ENCODE peak calls at places on chromosomes 4 and X, in nine cellular contexts. R, S, A, U, D, X, F, B and E are unnamed samples.

GRCh38 chrX:31593353-31593752 is 521.5 kb upstream of the FTHL17 start:
- DNase-seq in R (no peak), S (no peak), A (no peak), U (no peak), D (no peak), X (peak), F (no peak), B (no peak), E (no peak)

GRCh38 chr4:152961041-152961751 is 25.1 kb downstream of the FHDC1 start:
- DNase-seq in R (no peak), S (no peak), A (no peak), U (no peak), D (no peak), X (peak), F (no peak), B (no peak), E (no peak)

GRCh38 chr4:183118585-183118984 is 19.5 kb downstream of the WWC2 start:
- DNase-seq in R (peak), S (no peak), A (peak), U (no peak), D (peak), X (peak), F (peak), B (no peak), E (no peak)

GRCh38 chr4:11165052-11165451 is 263.6 kb downstream of the HS3ST1 start:
- DNase-seq in R (no peak), S (no peak), A (no peak), U (no peak), D (no peak), X (no peak), F (no peak), B (no peak), E (no peak)

GRCh38 chr4:121736735-121737351 is 28.1 kb downstream of the SMIM43 start:
- DNase-seq in R (peak), S (peak), A (peak), U (no peak), D (peak), X (peak), F (no peak), B (peak), E (peak)

GRCh38 chr4:110533940-110534339 is 58.0 kb downstream of the ENPEP start:
- DNase-seq in R (peak), S (peak), A (peak), U (no peak), D (peak), X (peak), F (peak), B (no peak), E (no peak)

GRCh38 chrX:132748268-132748667 is 210.2 kb downstream of the HS6ST2 start:
- DNase-seq in R (no peak), S (no peak), A (no peak), U (no peak), D (no peak), X (no peak), F (no peak), B (no peak), E (no peak)

GRCh38 chr4:187258651-187259401 is 535.2 kb upstream of the FAT1 start:
- DNase-seq in R (no peak), S (no peak), A (peak), U (no peak), D (no peak), X (no peak), F (no peak), B (no peak), E (no peak)

DNA sequence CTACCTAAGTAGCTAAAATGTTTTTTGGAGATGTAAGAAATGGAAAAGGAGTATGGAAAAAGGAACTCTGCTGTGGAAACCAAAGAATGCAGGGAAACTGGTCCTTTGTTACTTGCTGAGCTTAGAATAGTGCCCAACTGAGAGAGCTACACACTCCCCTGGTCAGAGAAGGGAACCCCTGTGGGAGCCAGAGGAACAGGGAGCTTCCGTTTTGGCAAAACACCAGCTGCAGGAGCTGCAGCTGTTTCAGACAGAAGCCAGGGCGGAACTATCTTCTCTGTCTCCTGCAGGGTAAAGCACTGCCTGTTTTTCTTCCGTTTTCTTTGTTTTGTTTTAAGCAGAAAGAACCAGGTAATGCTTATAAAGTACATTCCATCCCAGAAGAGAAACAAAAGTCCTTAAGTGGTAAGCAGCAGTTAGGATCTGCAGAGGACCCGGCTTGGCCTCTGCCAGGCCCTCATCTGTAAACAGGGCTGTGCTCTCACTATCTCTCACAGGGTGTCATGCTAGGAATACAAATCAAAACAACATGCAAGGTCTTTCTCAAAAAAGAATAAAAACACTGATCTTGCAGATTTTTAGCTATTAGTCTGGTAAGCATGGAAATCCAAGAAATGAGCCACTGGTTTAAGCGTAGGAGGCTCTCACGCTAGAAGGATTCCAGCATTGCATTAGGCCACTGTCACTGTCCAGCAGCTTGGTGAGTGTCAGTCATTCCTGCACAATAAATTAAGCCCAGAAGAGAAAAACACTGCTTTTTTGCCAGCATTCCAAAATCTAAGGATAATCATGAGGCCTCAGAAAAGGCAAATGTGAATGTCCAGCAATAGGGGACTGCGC is 76.1 kb downstream of the CHST7 start:
- DNase-seq in R (no peak), S (peak), A (peak), U (no peak), D (peak), X (peak), F (no peak), B (no peak), E (no peak)
- TF ChIP-seq CTCF in R (no peak), S (no peak), A (no peak), U (no peak), D (no peak), X (no peak), F (no peak), B (no peak), E (no peak)

DNA sequence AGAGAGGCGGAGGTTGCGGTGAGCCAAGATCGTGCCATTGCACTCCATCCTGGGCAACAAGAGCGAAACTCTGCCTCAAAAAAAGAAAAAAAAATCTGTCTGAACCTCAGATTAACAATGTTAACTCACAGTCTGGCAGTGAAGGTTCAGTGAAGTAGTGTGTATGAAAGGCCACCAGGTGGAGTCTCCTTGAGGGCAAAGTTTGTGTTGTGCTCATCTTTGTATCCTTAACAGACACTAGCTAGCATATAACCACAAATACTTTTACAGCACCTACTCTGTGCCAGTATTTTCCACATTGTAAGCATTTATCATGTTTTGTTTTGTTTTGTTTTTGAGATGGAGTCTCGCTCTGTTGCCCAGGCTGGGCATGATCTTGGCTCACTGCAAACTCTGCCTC is 46.0 kb upstream of the MGST2 start:
- DNase-seq in R (peak), S (peak), A (peak), U (no peak), D (peak), X (peak), F (no peak), B (no peak), E (no peak)
- TF ChIP-seq CTCF in R (peak), S (peak), A (peak), U (peak), D (peak), X (peak), F (peak), B (peak), E (peak)

GRCh38 chrX:18354369-18355329 is at the start of gene SCML2:
- DNase-seq in R (peak), S (peak), A (peak), U (peak), D (peak), X (peak), F (no peak), B (peak), E (peak)
- TF ChIP-seq CTCF in R (no peak), S (no peak), A (no peak), U (no peak), D (no peak), X (no peak), F (no peak), B (no peak), E (no peak)

DNA sequence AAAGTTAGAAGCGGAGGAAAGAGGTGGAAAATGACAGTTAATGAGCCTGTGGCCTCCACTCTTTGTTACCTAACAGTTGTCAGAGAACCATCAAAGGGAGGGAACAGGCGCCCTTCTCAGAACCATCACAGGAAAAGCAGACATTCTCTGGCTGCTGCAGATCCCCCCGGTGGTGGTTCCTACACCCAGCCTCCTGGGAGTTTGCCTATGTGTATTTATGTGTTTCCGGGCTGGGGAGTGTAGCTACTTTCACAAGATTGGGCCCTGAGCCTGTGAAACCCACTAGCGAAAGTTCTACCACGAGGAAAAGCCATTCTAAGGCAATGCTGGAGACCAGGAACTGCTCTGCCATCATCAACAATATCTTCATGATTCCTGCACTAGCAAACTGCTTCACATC is 52.7 kb upstream of the BCOR start:
- DNase-seq in R (no peak), S (no peak), A (peak), U (no peak), D (no peak), X (no peak), F (no peak), B (no peak), E (no peak)
- TF ChIP-seq CTCF in R (peak), S (no peak), A (no peak), U (no peak), D (no peak), X (no peak), F (peak), B (no peak), E (no peak)

DNA sequence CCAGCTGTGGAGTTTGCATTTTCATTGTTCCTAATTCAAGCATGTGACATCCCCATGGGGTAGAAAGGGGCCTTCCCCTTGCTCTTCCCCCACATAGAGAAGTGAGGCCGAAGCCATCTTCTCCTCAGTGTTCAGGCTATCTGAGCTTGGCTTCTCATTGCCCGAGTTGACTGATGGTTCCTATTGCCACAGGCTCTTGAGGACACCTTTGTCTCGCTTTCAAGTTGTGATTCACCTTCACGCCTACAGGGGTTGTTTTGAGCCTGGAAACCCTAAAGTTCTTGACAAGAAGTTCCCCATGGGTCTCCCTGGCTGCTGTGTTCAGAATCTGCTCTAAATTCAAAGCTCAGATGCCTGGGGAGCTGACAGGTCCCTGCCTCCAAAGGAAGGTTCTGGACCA is 24.9 kb downstream of the CCNQ start:
- DNase-seq in R (no peak), S (peak), A (peak), U (no peak), D (peak), X (no peak), F (no peak), B (no peak), E (peak)
- TF ChIP-seq CTCF in R (no peak), S (peak), A (peak), U (no peak), D (no peak), X (no peak), F (no peak), B (no peak), E (no peak)